ENCODE peak calls at places on chromosomes 6 and 20, in four cellular contexts. One of them, this sample, is unnamed.
A peak's percentile ranks its signal among the peaks of the same experiment; 100 is the strongest.

GRCh38 chr6:45543298-45544235 is 165.8 kb upstream of the SUPT3H start:
- DNase-seq in thyroid gland: no peak
- DNase-seq in neural progenitor cell: no peak
- DNase-seq in EL: peak; percentile 53
- DNase-seq in this sample: no peak

GRCh38 chr20:53692465-53693067 is 98.9 kb upstream of the ZNF217 start:
- DNase-seq in EL: peak; percentile 58
- DNase-seq in thyroid gland: no peak
- DNase-seq in neural progenitor cell: no peak
- DNase-seq in this sample: no peak

GRCh38 chr20:62937353-62938104 is 418 bp upstream of the GID8 start:
- DNase-seq in thyroid gland: peak; percentile 96
- DNase-seq in neural progenitor cell: peak; percentile 99
- DNase-seq in EL: peak; percentile 94
- DNase-seq in this sample: peak; percentile 93

GRCh38 chr20:34004790-34005457 is 11.2 kb downstream of the RALY start:
- DNase-seq in EL: no peak
- DNase-seq in neural progenitor cell: no peak
- DNase-seq in thyroid gland: no peak
- DNase-seq in this sample: no peak

GRCh38 chr6:19478992-19479391 is 358.2 kb upstream of the ID4 start:
- DNase-seq in EL: peak; percentile 4
- DNase-seq in thyroid gland: no peak
- DNase-seq in neural progenitor cell: no peak
- DNase-seq in this sample: no peak

GRCh38 chr6:134840086-134840485 is 109.8 kb downstream of the ALDH8A1 start:
- DNase-seq in EL: no peak
- DNase-seq in neural progenitor cell: no peak
- DNase-seq in thyroid gland: no peak
- DNase-seq in this sample: no peak

GRCh38 chr6:133241901-133242760 is 974 bp downstream of the EYA4 start:
- DNase-seq in neural progenitor cell: peak; percentile 68
- DNase-seq in thyroid gland: peak; percentile 20
- DNase-seq in EL: peak; percentile 14
- DNase-seq in this sample: no peak

GRCh38 chr6:16704706-16705402 is 56.4 kb downstream of the ATXN1 start:
- DNase-seq in neural progenitor cell: no peak
- DNase-seq in thyroid gland: peak; percentile 31
- DNase-seq in EL: peak; percentile 60
- DNase-seq in this sample: no peak

GRCh38 chr6:161694995-161695394 is 421.1 kb upstream of the AGPAT4 start:
- DNase-seq in thyroid gland: no peak
- DNase-seq in neural progenitor cell: peak; percentile 21
- DNase-seq in EL: peak; percentile 3
- DNase-seq in this sample: no peak

GRCh38 chr6:144559865-144560603 is 274.9 kb downstream of the UTRN start:
- DNase-seq in EL: peak; percentile 72
- DNase-seq in neural progenitor cell: no peak
- DNase-seq in thyroid gland: no peak
- DNase-seq in this sample: no peak

GRCh38 chr6:144737998-144738397 is 452.9 kb downstream of the UTRN start:
- DNase-seq in EL: no peak
- DNase-seq in thyroid gland: no peak
- DNase-seq in neural progenitor cell: no peak
- DNase-seq in this sample: no peak

GRCh38 chr20:25399038-25399430 is 8.4 kb upstream of the ABHD12 start:
- DNase-seq in thyroid gland: peak; percentile 41
- DNase-seq in neural progenitor cell: peak; percentile 83
- DNase-seq in EL: peak; percentile 76
- DNase-seq in this sample: no peak

GRCh38 chr6:102766946-102767345 is 1373.4 kb downstream of the GRIK2 start:
- DNase-seq in neural progenitor cell: no peak
- DNase-seq in EL: peak; percentile 44
- DNase-seq in thyroid gland: no peak
- DNase-seq in this sample: no peak

GRCh38 chr20:43513298-43514061 is 6.0 kb downstream of the L3MBTL1 start:
- DNase-seq in neural progenitor cell: no peak
- DNase-seq in EL: no peak
- DNase-seq in thyroid gland: peak; percentile 6
- DNase-seq in this sample: no peak

GRCh38 chr6:27237089-27237723 is 10.3 kb upstream of the PRSS16 start:
- DNase-seq in neural progenitor cell: peak; percentile 59
- DNase-seq in thyroid gland: no peak
- DNase-seq in EL: peak; percentile 78
- DNase-seq in this sample: no peak

GRCh38 chr6:121791396-121792315 is 356.2 kb downstream of the GJA1 start:
- DNase-seq in thyroid gland: no peak
- DNase-seq in neural progenitor cell: peak; percentile 33
- DNase-seq in EL: no peak
- DNase-seq in this sample: no peak

GRCh38 chr6:110456694-110457093 is 19.7 kb downstream of the SLC22A16 start:
- DNase-seq in neural progenitor cell: no peak
- DNase-seq in EL: peak; percentile 9
- DNase-seq in thyroid gland: no peak
- DNase-seq in this sample: no peak

GRCh38 chr6:45479834-45480696 is 102.3 kb upstream of the SUPT3H start:
- DNase-seq in EL: peak; percentile 49
- DNase-seq in thyroid gland: no peak
- DNase-seq in neural progenitor cell: peak; percentile 6
- DNase-seq in this sample: peak; percentile 19

GRCh38 chr6:854405-855073 is 161.6 kb upstream of the EXOC2 start:
- DNase-seq in thyroid gland: no peak
- DNase-seq in neural progenitor cell: no peak
- DNase-seq in EL: peak; percentile 36
- DNase-seq in this sample: no peak

GRCh38 chr20:3203315-3204123 is 963 bp downstream of the DDRGK1 start:
- DNase-seq in EL: peak; percentile 45
- DNase-seq in neural progenitor cell: peak; percentile 30
- DNase-seq in thyroid gland: peak; percentile 38
- DNase-seq in this sample: no peak

GRCh38 chr20:9360427-9360826 is 154.0 kb upstream of the LAMP5 start:
- DNase-seq in EL: no peak
- DNase-seq in thyroid gland: no peak
- DNase-seq in neural progenitor cell: no peak
- DNase-seq in this sample: no peak

GRCh38 chr6:16367584-16367970 is 129.2 kb downstream of the GMPR start:
- DNase-seq in EL: no peak
- DNase-seq in thyroid gland: no peak
- DNase-seq in neural progenitor cell: no peak
- DNase-seq in this sample: no peak

GRCh38 chr6:109369724-109370123 is 12.5 kb downstream of the CD164 start:
- DNase-seq in neural progenitor cell: no peak
- DNase-seq in thyroid gland: no peak
- DNase-seq in EL: no peak
- DNase-seq in this sample: no peak

GRCh38 chr6:128827675-128828464 is 55.1 kb upstream of the LAMA2 start:
- DNase-seq in thyroid gland: no peak
- DNase-seq in neural progenitor cell: no peak
- DNase-seq in EL: peak; percentile 7
- DNase-seq in this sample: no peak

GRCh38 chr20:62856931-62857619 is 4.5 kb downstream of the TCFL5 start:
- DNase-seq in thyroid gland: no peak
- DNase-seq in neural progenitor cell: no peak
- DNase-seq in EL: no peak
- DNase-seq in this sample: no peak